ENCODE peak calls at places on chromosomes 13 and 19, in six cellular contexts. Z is AG20443; U is activated T-helper 9 cell treated with anti-CD3 and anti-CD28 coated beads, Interleukin-2, amount 50 U/mL, for 16 hours; I is activated B cell treated with CpG ODN at 0.5 μM for 24 hours; C is body of pancreas; F is IMR-90. M is an unnamed sample.

GRCh38 chr19:55379161-55379560 is 2.5 kb downstream of the TMEM190 start:
- DNase-seq in U (no peak), I (no peak), Z (no peak), F (no peak), C (no peak), M (no peak)

GRCh38 chr13:43360196-43360595 is 336.8 kb downstream of the DNAJC15 start:
- DNase-seq in C (no peak), U (no peak), Z (no peak), F (no peak), I (no peak), M (no peak)

GRCh38 chr19:10593820-10594637 is 6.9 kb upstream of the AP1M2 start:
- DNase-seq in I (no peak), F (no peak), C (peak; percentile 52), U (no peak), Z (peak; percentile 64), M (peak; percentile 29)

GRCh38 chr19:40283414-40284250 is 1.5 kb downstream of the AKT2 start:
- DNase-seq in U (no peak), C (peak; percentile 76), I (no peak), Z (peak; percentile 10), F (peak; percentile 19), M (peak; percentile 35)

GRCh38 chr13:36131215-36131930 is at the start of gene DCLK1:
- DNase-seq in U (no peak), F (no peak), I (no peak), C (peak; percentile 23), Z (peak; percentile 42), M (peak; percentile 41)

GRCh38 chr13:106796280-106797047 is 228.5 kb upstream of the ARGLU1 start:
- DNase-seq in C (no peak), F (no peak), Z (no peak), U (no peak), I (no peak), M (no peak)

GRCh38 chr13:73228546-73228945 is 169.7 kb downstream of the KLF5 start:
- DNase-seq in F (peak; percentile 28), I (no peak), C (no peak), U (no peak), Z (no peak), M (peak; percentile 54)

GRCh38 chr19:48501961-48502719 is 9.5 kb downstream of the LMTK3 start:
- DNase-seq in Z (no peak), F (no peak), I (peak; percentile 63), C (peak; percentile 98), U (peak; percentile 50), M (no peak)

GRCh38 chr13:59394526-59394925 is 769.2 kb downstream of the DIAPH3 start:
- DNase-seq in I (no peak), F (no peak), C (no peak), U (no peak), Z (no peak), M (no peak)

GRCh38 chr13:79745141-79745540 is 264.2 kb downstream of the NDFIP2 start:
- DNase-seq in Z (no peak), U (no peak), C (peak; percentile 75), I (no peak), F (no peak), M (no peak)

GRCh38 chr19:17938092-17938845 is 5.5 kb downstream of the CCDC124 start:
- DNase-seq in U (peak; percentile 73), I (peak; percentile 78), F (peak; percentile 88), Z (peak; percentile 95), C (peak; percentile 79), M (peak; percentile 82)

GRCh38 chr19:40754611-40755247 is 3.7 kb downstream of the SNRPA start:
- DNase-seq in F (peak; percentile 19), I (no peak), C (peak; percentile 50), U (peak; percentile 47), Z (no peak), M (no peak)

GRCh38 chr19:48206402-48207093 is 36.1 kb downstream of the ZSWIM9 start:
- DNase-seq in Z (no peak), F (no peak), I (no peak), U (no peak), C (no peak), M (no peak)

GRCh38 chr19:7833225-7834156 is 3.5 kb downstream of the EVI5L start:
- DNase-seq in Z (peak; percentile 78), I (no peak), F (peak; percentile 33), U (no peak), C (peak; percentile 75), M (peak; percentile 35)

GRCh38 chr13:110643768-110644421 is 28.6 kb downstream of the NAXD start:
- DNase-seq in Z (no peak), C (no peak), U (no peak), F (no peak), I (no peak), M (no peak)

GRCh38 chr13:49164712-49165111 is 55.4 kb upstream of the MLNR start:
- DNase-seq in F (no peak), Z (no peak), U (no peak), I (no peak), C (no peak), M (no peak)

GRCh38 chr13:29514720-29515310 is 80.7 kb downstream of the SLC7A1 start:
- DNase-seq in F (no peak), C (no peak), Z (no peak), U (no peak), I (no peak), M (no peak)

GRCh38 chr13:60617863-60618733 is 221.1 kb downstream of the TDRD3 start:
- DNase-seq in C (no peak), I (no peak), U (no peak), F (peak; percentile 36), Z (peak; percentile 75), M (peak; percentile 75)

GRCh38 chr13:29369060-29369743 is 226.3 kb downstream of the SLC7A1 start:
- DNase-seq in Z (peak; percentile 53), F (peak; percentile 34), C (peak; percentile 26), U (no peak), I (no peak), M (peak; percentile 72)

GRCh38 chr13:111515648-111516047 is 195.2 kb downstream of the TEX29 start:
- DNase-seq in I (no peak), F (no peak), U (no peak), Z (no peak), C (no peak), M (no peak)

GRCh38 chr13:91406619-91407018 is 8.2 kb downstream of the GPC5 start:
- DNase-seq in F (peak; percentile 35), I (no peak), U (no peak), Z (peak; percentile 24), C (no peak), M (peak; percentile 61)

GRCh38 chr13:21043898-21044297 is 17.5 kb downstream of the LATS2 start:
- DNase-seq in Z (peak; percentile 78), F (peak; percentile 96), U (no peak), C (no peak), I (no peak), M (peak; percentile 91)

GRCh38 chr19:40650749-40651305 is 39.6 kb downstream of the NUMBL start:
- DNase-seq in I (no peak), Z (peak; percentile 87), U (no peak), F (peak; percentile 74), C (no peak), M (peak; percentile 43)

GRCh38 chr19:35167251-35168119 is 12.9 kb downstream of the FXYD5 start:
- DNase-seq in C (no peak), I (no peak), F (no peak), Z (no peak), U (no peak), M (no peak)

GRCh38 chr13:35378939-35379338 is 97.5 kb downstream of the MAB21L1 start:
- DNase-seq in C (no peak), I (no peak), Z (no peak), U (no peak), F (peak; percentile 19), M (peak; percentile 30)

GRCh38 chr13:57631607-57632275 is at the start of gene PCDH17:
- DNase-seq in Z (peak; percentile 40), U (no peak), F (no peak), I (no peak), C (peak; percentile 19), M (peak; percentile 38)

GRCh38 chr13:88000239-88000638 is 329.1 kb downstream of the SLITRK5 start:
- DNase-seq in F (peak; percentile 1), C (no peak), I (no peak), U (no peak), Z (no peak), M (no peak)

GRCh38 chr19:1012334-1012733 is 8.6 kb downstream of the TMEM259 start:
- DNase-seq in F (no peak), I (no peak), C (no peak), Z (no peak), U (no peak), M (no peak)

GRCh38 chr19:55461974-55462628 is 659 bp upstream of the ISOC2 start:
- DNase-seq in C (no peak), I (no peak), F (peak; percentile 33), Z (peak; percentile 50), U (no peak), M (peak; percentile 56)

GRCh38 chr13:58165617-58166016 is 534.1 kb downstream of the PCDH17 start:
- DNase-seq in C (no peak), Z (no peak), F (no peak), I (no peak), U (no peak), M (no peak)

GRCh38 chr13:70987043-70987442 is 878.8 kb upstream of the KLHL1 start:
- DNase-seq in F (no peak), U (no peak), Z (no peak), I (no peak), C (no peak), M (no peak)

GRCh38 chr13:48304132-48304876 is 753 bp downstream of the RB1 start:
- DNase-seq in C (peak; percentile 30), F (peak; percentile 55), U (no peak), Z (peak; percentile 55), I (peak; percentile 59), M (peak; percentile 63)

GRCh38 chr19:47641891-47642485 is 33.1 kb downstream of the BICRA start:
- DNase-seq in Z (no peak), C (no peak), I (no peak), U (no peak), F (no peak), M (peak; percentile 69)

GRCh38 chr13:44967656-44968451 is 21.4 kb downstream of the NUFIP1 start:
- DNase-seq in Z (peak; percentile 25), F (peak; percentile 31), I (no peak), U (no peak), C (no peak), M (peak; percentile 72)

GRCh38 chr13:30049692-30050091 is 199.3 kb upstream of the UBL3 start:
- DNase-seq in U (no peak), I (no peak), F (no peak), Z (no peak), C (no peak), M (no peak)

GRCh38 chr13:42740753-42741152 is 40.6 kb upstream of the FAM216B start:
- DNase-seq in F (no peak), Z (no peak), C (peak; percentile 67), U (no peak), I (no peak), M (peak; percentile 84)

GRCh38 chr13:30585748-30586262 is 31.9 kb upstream of the USPL1 start:
- DNase-seq in C (no peak), I (no peak), U (no peak), Z (no peak), F (peak; percentile 93), M (peak; percentile 66)

GRCh38 chr19:36032251-36033104 is at the start of gene CLIP3:
- DNase-seq in F (peak; percentile 62), Z (peak; percentile 100), C (peak; percentile 41), U (no peak), I (no peak), M (peak; percentile 71)

GRCh38 chr13:26759907-26760834 is at the start of gene GPR12:
- DNase-seq in U (no peak), I (no peak), C (no peak), F (no peak), Z (peak; percentile 51), M (peak; percentile 15)

GRCh38 chr19:845707-846481 is 5.1 kb downstream of the PRTN3 start:
- DNase-seq in I (no peak), F (no peak), Z (no peak), C (no peak), U (no peak), M (no peak)